ENCODE peak calls at places on chromosomes 1 and 21, in nine cellular contexts. A, J, T, L, P, M, X, Z and S are unnamed samples.
A peak's percentile ranks its signal among the peaks of the same experiment; 100 is the strongest.

GRCh38 chr1:224378855-224379631 is 22.4 kb downstream of the CNIH4 start:
- DNase-seq in A (no peak), J (no peak), T (no peak), L (no peak), P (no peak), M (no peak), X (no peak), Z (no peak), S (no peak)

GRCh38 chr21:32698971-32699693 is 28.7 kb downstream of the SYNJ1 start:
- DNase-seq in A (no peak), J (no peak), T (peak; percentile 21), L (no peak), P (no peak), M (no peak), X (no peak), Z (no peak), S (no peak)

GRCh38 chr1:241518447-241519307 is 878 bp downstream of the FH start:
- DNase-seq in A (no peak), J (no peak), T (no peak), L (no peak), P (no peak), M (peak; percentile 27), X (no peak), Z (peak; percentile 60), S (peak; percentile 37)

GRCh38 chr1:159007734-159008133 is 2.0 kb upstream of the IFI16 start:
- DNase-seq in A (no peak), J (no peak), T (no peak), L (no peak), P (no peak), M (no peak), X (no peak), Z (no peak), S (no peak)

GRCh38 chr1:11690669-11691301 is 725 bp upstream of the DRAXIN start:
- DNase-seq in A (no peak), J (no peak), T (no peak), L (peak; percentile 88), P (no peak), M (no peak), X (no peak), Z (no peak), S (peak; percentile 70)

GRCh38 chr1:26553942-26554682 is 24.6 kb downstream of the RPS6KA1 start:
- DNase-seq in A (no peak), J (no peak), T (no peak), L (no peak), P (no peak), M (no peak), X (no peak), Z (peak; percentile 76), S (no peak)

GRCh38 chr1:5297199-5297877 is 642.9 kb downstream of the AJAP1 start:
- DNase-seq in A (no peak), J (no peak), T (no peak), L (no peak), P (peak; percentile 58), M (no peak), X (peak; percentile 15), Z (no peak), S (no peak)

GRCh38 chr1:43885311-43885801 is 48.2 kb upstream of the ARTN start:
- DNase-seq in A (no peak), J (no peak), T (no peak), L (peak; percentile 60), P (no peak), M (no peak), X (no peak), Z (no peak), S (no peak)

GRCh38 chr1:221794925-221795324 is 53.0 kb upstream of the DUSP10 start:
- DNase-seq in A (no peak), J (no peak), T (no peak), L (no peak), P (no peak), M (no peak), X (no peak), Z (no peak), S (no peak)

GRCh38 chr1:19688041-19688842 is 23.6 kb downstream of the HTR6 start:
- DNase-seq in A (no peak), J (peak; percentile 46), T (no peak), L (no peak), P (no peak), M (no peak), X (no peak), Z (no peak), S (no peak)

GRCh38 chr1:231677442-231677841 is 50.9 kb downstream of the DISC1 start:
- DNase-seq in A (no peak), J (no peak), T (no peak), L (no peak), P (no peak), M (no peak), X (no peak), Z (no peak), S (no peak)

GRCh38 chr1:111649227-111649626 is 29.6 kb downstream of the RAP1A start:
- DNase-seq in A (no peak), J (no peak), T (peak; percentile 21), L (no peak), P (no peak), M (no peak), X (no peak), Z (no peak), S (no peak)

GRCh38 chr1:60872690-60873089 is 209.7 kb upstream of the NFIA start:
- DNase-seq in A (no peak), J (no peak), T (no peak), L (no peak), P (no peak), M (peak; percentile 14), X (no peak), Z (no peak), S (no peak)

GRCh38 chr1:180386740-180387367 is 115.5 kb downstream of the ACBD6 start:
- DNase-seq in A (no peak), J (no peak), T (no peak), L (no peak), P (no peak), M (no peak), X (no peak), Z (no peak), S (no peak)

GRCh38 chr1:32761253-32761877 is 55.8 kb downstream of the YARS1 start:
- DNase-seq in A (no peak), J (no peak), T (peak; percentile 30), L (no peak), P (peak; percentile 58), M (peak; percentile 55), X (no peak), Z (peak; percentile 60), S (no peak)

GRCh38 chr21:34886554-34887385 is 162.3 kb downstream of the RUNX1 start:
- DNase-seq in A (no peak), J (no peak), T (no peak), L (peak; percentile 76), P (peak; percentile 35), M (peak; percentile 45), X (peak; percentile 27), Z (peak; percentile 69), S (peak; percentile 50)

GRCh38 chr21:42873096-42873495 is 6.2 kb downstream of the WDR4 start:
- DNase-seq in A (no peak), J (no peak), T (no peak), L (no peak), P (no peak), M (no peak), X (no peak), Z (peak; percentile 21), S (no peak)

GRCh38 chr1:183550915-183551314 is 39.3 kb downstream of the NCF2 start:
- DNase-seq in A (no peak), J (no peak), T (peak; percentile 49), L (no peak), P (no peak), M (no peak), X (no peak), Z (no peak), S (no peak)

GRCh38 chr1:207027221-207027777 is 5.3 kb downstream of the C1orf116 start:
- DNase-seq in A (peak; percentile 91), J (no peak), T (no peak), L (no peak), P (no peak), M (no peak), X (no peak), Z (peak; percentile 63), S (no peak)

GRCh38 chr1:214362188-214362882 is 81.4 kb downstream of the SMYD2 start:
- DNase-seq in A (no peak), J (no peak), T (no peak), L (no peak), P (peak; percentile 51), M (peak; percentile 36), X (no peak), Z (no peak), S (no peak)

GRCh38 chr21:45995686-45996179 is 14.2 kb downstream of the COL6A1 start:
- DNase-seq in A (peak; percentile 15), J (peak; percentile 26), T (peak; percentile 23), L (no peak), P (no peak), M (no peak), X (peak; percentile 10), Z (peak; percentile 38), S (peak; percentile 5)

GRCh38 chr1:92854386-92854785 is 22.5 kb downstream of the RPL5 start:
- DNase-seq in A (no peak), J (no peak), T (no peak), L (no peak), P (no peak), M (no peak), X (no peak), Z (no peak), S (no peak)

GRCh38 chr1:27292111-27292510 is 29.9 kb upstream of the TMEM222 start:
- DNase-seq in A (no peak), J (no peak), T (no peak), L (no peak), P (no peak), M (no peak), X (no peak), Z (peak; percentile 59), S (no peak)

GRCh38 chr1:187245201-187245600 is 416.5 kb downstream of the PLA2G4A start:
- DNase-seq in A (no peak), J (no peak), T (no peak), L (no peak), P (no peak), M (no peak), X (no peak), Z (no peak), S (peak; percentile 91)
- H3K9me3 ChIP-seq in A (no peaks in the 10 kb centered on the region), J (no peaks in the 10 kb centered on the region), T (no peaks in the 10 kb centered on the region), L (no peaks in the 10 kb centered on the region), P (no peaks in the 10 kb centered on the region), M (no peaks in the 10 kb centered on the region), X (no peaks in the 10 kb centered on the region), Z (no peaks in the 10 kb centered on the region), S (no peaks in the 10 kb centered on the region)

GRCh38 chr1:90881034-90881433 is 140.8 kb downstream of the ZNF644 start:
- DNase-seq in A (no peak), J (no peak), T (no peak), L (no peak), P (no peak), M (no peak), X (no peak), Z (no peak), S (no peak)
- H3K9me3 ChIP-seq in A (peaks cover 26% of the 10 kb centered on the region), J (peaks cover 33% of the 10 kb centered on the region), T (no peaks in the 10 kb centered on the region), L (peaks cover 21% of the 10 kb centered on the region), P (peaks cover 14% of the 10 kb centered on the region), M (no peaks in the 10 kb centered on the region), X (peaks cover 48% of the 10 kb centered on the region), Z (peaks cover 22% of the 10 kb centered on the region), S (peaks cover 3% of the 10 kb centered on the region)

GRCh38 chr1:38221006-38221649 is 174.5 kb upstream of the POU3F1 start:
- DNase-seq in A (no peak), J (no peak), T (no peak), L (no peak), P (no peak), M (peak; percentile 5), X (no peak), Z (no peak), S (no peak)
- H3K9me3 ChIP-seq in A (no peaks in the 10 kb centered on the region), J (no peaks in the 10 kb centered on the region), T (no peaks in the 10 kb centered on the region), L (no peaks in the 10 kb centered on the region), P (no peaks in the 10 kb centered on the region), M (no peaks in the 10 kb centered on the region), X (no peaks in the 10 kb centered on the region), Z (no peaks in the 10 kb centered on the region), S (no peaks in the 10 kb centered on the region)

GRCh38 chr1:55959136-55959548 is 620.2 kb downstream of the PLPP3 start:
- DNase-seq in A (no peak), J (no peak), T (no peak), L (no peak), P (no peak), M (peak; percentile 14), X (peak; percentile 27), Z (no peak), S (no peak)
- H3K9me3 ChIP-seq in A (no peaks in the 10 kb centered on the region), J (no peaks in the 10 kb centered on the region), T (no peaks in the 10 kb centered on the region), L (no peaks in the 10 kb centered on the region), P (no peaks in the 10 kb centered on the region), M (no peaks in the 10 kb centered on the region), X (no peaks in the 10 kb centered on the region), Z (no peaks in the 10 kb centered on the region), S (no peaks in the 10 kb centered on the region)